ENCODE peak calls at places on chromosomes 3 and 15, in five cellular contexts. N is H1, I is HepG2, G is GM12878, T is K562. O is an unnamed sample.

GRCh38 chr15:73190189-73190601 is 137.9 kb downstream of the NEO1 start:
- DNase-seq in N (no peak), I (no peak), G (no peak), T (peak; percentile 15), O (no peak)

GRCh38 chr3:195094211-195094921 is 176.6 kb downstream of the XXYLT1 start:
- DNase-seq in N (no peak), I (no peak), G (peak; percentile 51), T (no peak), O (peak; percentile 32)

GRCh38 chr3:39184081-39184967 is 8.1 kb downstream of the XIRP1 start:
- DNase-seq in N (no peak), I (no peak), G (no peak), T (no peak), O (no peak)

GRCh38 chr15:27638950-27639349 is 460.2 kb downstream of the OCA2 start:
- DNase-seq in N (no peak), I (no peak), G (no peak), T (no peak), O (peak; percentile 44)

GRCh38 chr3:141959921-141960554 is 83.6 kb downstream of the ATP1B3 start:
- DNase-seq in N (no peak), I (no peak), G (no peak), T (no peak), O (no peak)

GRCh38 chr3:87982421-87982820 is 76.4 kb downstream of the CGGBP1 start:
- DNase-seq in N (no peak), I (no peak), G (no peak), T (no peak), O (no peak)

GRCh38 chr3:9216736-9217135 is 32.7 kb downstream of the SRGAP3 start:
- DNase-seq in N (no peak), I (no peak), G (no peak), T (no peak), O (no peak)

GRCh38 chr3:181252626-181253025 is 263.1 kb upstream of the DNAJC19 start:
- DNase-seq in N (no peak), I (no peak), G (no peak), T (no peak), O (no peak)

GRCh38 chr3:183967693-183968092 is 50.0 kb downstream of the ABCC5 start:
- DNase-seq in N (no peak), I (no peak), G (no peak), T (no peak), O (no peak)

GRCh38 chr15:70558406-70559222 is 204.7 kb downstream of the UACA start:
- DNase-seq in N (no peak), I (no peak), G (no peak), T (no peak), O (no peak)

GRCh38 chr3:55885721-55886120 is 398.6 kb upstream of the WNT5A start:
- DNase-seq in N (no peak), I (no peak), G (no peak), T (no peak), O (peak; percentile 52)

GRCh38 chr3:39128951-39129350 is 21.5 kb downstream of the TTC21A start:
- DNase-seq in N (no peak), I (no peak), G (no peak), T (no peak), O (no peak)

GRCh38 chr15:56754993-56755392 is 21.7 kb upstream of the ZNF280D start:
- DNase-seq in N (no peak), I (no peak), G (no peak), T (no peak), O (no peak)

GRCh38 chr3:130258532-130258952 is 86.9 kb upstream of the COL6A5 start:
- DNase-seq in N (no peak), I (no peak), G (no peak), T (no peak), O (no peak)

GRCh38 chr3:127061641-127062040 is 78.7 kb downstream of the PLXNA1 start:
- DNase-seq in N (no peak), I (no peak), G (no peak), T (no peak), O (peak; percentile 45)

GRCh38 chr15:35697549-35698299 is 151.8 kb upstream of the DPH6 start:
- DNase-seq in N (no peak), I (no peak), G (no peak), T (no peak), O (peak; percentile 45)

GRCh38 chr3:62368705-62369475 is 4.5 kb downstream of the FEZF2 start:
- DNase-seq in N (peak; percentile 83), I (no peak), G (no peak), T (no peak), O (peak; percentile 82)

GRCh38 chr3:158830391-158830790 is 28.5 kb downstream of the MFSD1 start:
- DNase-seq in N (no peak), I (no peak), G (no peak), T (no peak), O (no peak)

GRCh38 chr15:81326466-81327212 is 2.7 kb upstream of the STARD5 start:
- DNase-seq in N (no peak), I (no peak), G (no peak), T (no peak), O (no peak)

GRCh38 chr3:25074151-25074550 is 353.9 kb upstream of the RARB start:
- DNase-seq in N (no peak), I (no peak), G (no peak), T (no peak), O (no peak)

GRCh38 chr15:33910741-33911140 is 57.6 kb upstream of the CHRM5 start:
- DNase-seq in N (no peak), I (no peak), G (no peak), T (no peak), O (no peak)

GRCh38 chr3:77142636-77143035 is 102.7 kb downstream of the ROBO2 start:
- DNase-seq in N (no peak), I (no peak), G (no peak), T (no peak), O (peak; percentile 7)

GRCh38 chr15:49151831-49152230 is 3.6 kb downstream of the COPS2 start:
- DNase-seq in N (no peak), I (no peak), G (no peak), T (no peak), O (no peak)

DNA sequence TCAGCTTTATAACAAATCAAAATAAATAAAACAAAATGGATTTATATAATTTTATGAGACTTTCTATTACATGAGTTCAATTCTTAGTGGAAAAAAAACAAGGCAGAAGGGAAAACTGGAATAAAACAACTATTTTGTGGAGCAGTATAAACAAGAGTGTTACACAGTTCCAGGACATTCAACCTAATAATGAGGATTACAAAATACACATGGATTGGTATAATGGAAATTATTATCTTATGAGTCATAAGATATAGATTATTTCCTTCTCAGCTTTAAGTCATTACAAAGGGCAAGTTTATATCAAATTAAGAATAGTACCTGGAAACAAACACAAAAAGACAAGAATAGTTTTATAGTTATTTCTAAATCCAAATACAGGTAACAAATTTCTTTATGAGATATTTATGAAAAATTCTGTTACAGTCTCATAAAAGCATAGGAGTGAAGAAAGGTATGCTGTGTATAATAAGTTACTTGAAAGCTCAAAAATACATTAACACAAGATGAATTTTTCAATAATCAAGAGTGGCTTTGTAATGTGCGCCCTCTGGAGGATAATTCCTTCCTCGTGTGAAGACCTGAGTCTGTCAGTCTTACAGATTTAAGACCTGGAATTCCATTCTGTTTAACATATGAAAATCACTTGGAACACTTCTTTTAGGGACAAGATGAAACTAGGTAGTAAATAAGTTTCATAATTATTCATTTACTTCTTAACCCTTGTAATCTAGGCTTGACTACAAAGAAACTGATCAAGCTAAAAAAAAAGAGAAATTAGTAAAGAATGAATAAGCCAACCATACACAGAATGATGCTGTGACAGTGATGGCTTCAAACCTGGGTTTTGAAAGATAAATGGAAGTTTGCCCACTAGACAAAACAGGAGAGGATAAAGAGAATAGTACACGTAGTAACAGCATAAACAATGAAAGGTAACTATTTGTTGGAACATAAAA is 9.5 kb downstream of the COPS2 start:
- DNase-seq in N (no peak), I (peak; percentile 45), G (no peak), T (no peak), O (peak; percentile 67)
- TF ChIP-seq CREB1 in N (no peak), I (no peak), G (no peak), T (no peak), O (no peak)

GRCh38 chr3:10505050-10505790 is at the start of gene ATP2B2:
- DNase-seq in N (peak; percentile 64), I (no peak), G (no peak), T (no peak), O (peak; percentile 77)

GRCh38 chr3:10501664-10502052 is 3.7 kb downstream of the ATP2B2 start:
- DNase-seq in N (no peak), I (no peak), G (no peak), T (no peak), O (no peak)

GRCh38 chr3:10502185-10502880 is 3.1 kb downstream of the ATP2B2 start:
- DNase-seq in N (no peak), I (no peak), G (no peak), T (no peak), O (no peak)

GRCh38 chr3:10504161-10505049 is 981 bp downstream of the ATP2B2 start:
- DNase-seq in N (no peak), I (no peak), G (no peak), T (no peak), O (no peak)

GRCh38 chr3:10503217-10503796 is 2.1 kb downstream of the ATP2B2 start:
- DNase-seq in N (no peak), I (no peak), G (no peak), T (no peak), O (no peak)
- TF ChIP-seq EZH2 in N (no peak), I (no peak), G (no peak), T (no peak), O (no peak)

GRCh38 chr3:137000039-137000438 is 42.3 kb downstream of the IL20RB start:
- DNase-seq in N (no peak), I (no peak), G (no peak), T (no peak), O (no peak)
- TF ChIP-seq CREB1 in N (no peak), I (no peak), G (no peak), T (no peak), O (no peak)

GRCh38 chr3:198080521-198081384 is 120.7 kb downstream of the LMLN start:
- DNase-seq in N (peak; percentile 91), I (peak; percentile 18), G (no peak), T (peak; percentile 72), O (peak; percentile 89)

GRCh38 chr3:198081421-198081844 is 121.4 kb downstream of the LMLN start:
- DNase-seq in N (no peak), I (no peak), G (no peak), T (no peak), O (peak; percentile 30)

GRCh38 chr3:198076722-198077308 is 116.8 kb downstream of the LMLN start:
- DNase-seq in N (no peak), I (no peak), G (no peak), T (no peak), O (no peak)

GRCh38 chr3:198079771-198080520 is 119.9 kb downstream of the LMLN start:
- DNase-seq in N (no peak), I (no peak), G (no peak), T (peak; percentile 18), O (peak; percentile 63)
- TF ChIP-seq EZH2 in N (peak; percentile 5), I (no peak), G (no peak), T (no peak), O (no peak)

DNA sequence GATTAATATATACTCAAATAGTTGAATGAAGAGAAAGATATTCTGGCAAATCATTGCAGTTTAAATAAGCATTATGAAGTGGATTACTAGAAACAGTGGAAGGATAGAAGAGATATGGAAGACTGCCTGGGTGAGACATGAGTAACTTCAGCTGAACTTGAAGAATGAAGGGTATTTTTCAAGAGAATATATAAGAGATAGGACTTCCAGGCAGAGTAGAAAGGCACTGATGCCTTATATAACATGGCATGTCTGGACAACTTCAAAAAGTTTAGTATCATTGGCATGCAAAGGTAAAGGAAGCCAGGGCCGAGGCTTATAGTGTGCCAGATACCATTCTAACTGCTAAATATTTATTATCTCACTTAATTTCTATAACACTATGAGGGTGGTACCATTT is 126.5 kb upstream of the SLC7A14 start:
- DNase-seq in N (no peak), I (no peak), G (no peak), T (no peak), O (no peak)
- TF ChIP-seq CREB1 in N (no peak), I (no peak), G (no peak), T (no peak), O (no peak)